ENCODE peak calls at places on chromosomes 1 and 21, in nine cellular contexts. N is PC-3, O is lung, P is esophagus muscularis mucosa, R is upper lobe of right lung, G is spleen, H is A673, I is heart right ventricle, Z is tibial nerve. Y is an unnamed sample. For H3K4me1, the result is how much of the 10 kb centered on the place peaks cover.

GRCh38 chr1:197391303-197392226 is 123.5 kb downstream of the CRB1 start:
- DNase-seq in R (no peak), O (no peak), I (no peak), Z (no peak), P (no peak), G (no peak), N (no peak), H (no peak), Y (no peak)

GRCh38 chr1:26788836-26789611 is 1.3 kb downstream of the PIGV start:
- DNase-seq in G (peak), Z (peak), H (peak), O (peak), N (peak), I (peak), P (peak), R (peak), Y (peak)

GRCh38 chr1:209601809-209602657 is 18.5 kb downstream of the CAMK1G start:
- DNase-seq in R (no peak), Z (peak), P (no peak), O (no peak), I (peak), G (no peak), N (peak), H (peak), Y (peak)

GRCh38 chr1:179437171-179437570 is 71.4 kb downstream of the AXDND1 start:
- DNase-seq in R (no peak), P (no peak), Z (no peak), O (no peak), G (no peak), I (no peak), H (no peak), N (no peak), Y (no peak)

GRCh38 chr1:234962340-234962989 is 166.2 kb downstream of the TOMM20 start:
- DNase-seq in N (peak), G (no peak), H (no peak), Z (peak), P (no peak), R (no peak), I (peak), O (no peak), Y (peak)

GRCh38 chr1:169779150-169779549 is 15.6 kb downstream of the METTL18 start:
- DNase-seq in Z (no peak), H (peak), N (peak), I (no peak), O (no peak), R (no peak), G (no peak), P (no peak), Y (no peak)

GRCh38 chr1:121418369-121419049 is 233.7 kb downstream of the SRGAP2C start:
- DNase-seq in O (no peak), P (no peak), N (no peak), I (no peak), Z (no peak), G (no peak), H (no peak), R (no peak), Y (no peak)

GRCh38 chr1:245874942-245875580 is 632.0 kb downstream of the SMYD3 start:
- DNase-seq in P (no peak), O (peak), Z (peak), H (peak), R (peak), G (no peak), N (no peak), I (peak), Y (peak)

GRCh38 chr1:165068716-165069115 is 287.8 kb downstream of the LMX1A start:
- DNase-seq in Z (no peak), R (no peak), P (no peak), O (no peak), H (no peak), G (no peak), N (no peak), I (no peak), Y (no peak)

GRCh38 chr1:40316595-40317393 is at the start of gene COL9A2:
- DNase-seq in H (peak), P (no peak), G (peak), Z (no peak), R (no peak), N (peak), I (no peak), O (no peak), Y (peak)

GRCh38 chr1:15028117-15028516 is 125.4 kb upstream of the TMEM51 start:
- DNase-seq in O (peak), P (no peak), H (no peak), G (no peak), N (peak), R (no peak), I (peak), Z (no peak), Y (no peak)

GRCh38 chr1:89125571-89126233 is at the start of gene GBP2:
- DNase-seq in O (no peak), R (no peak), N (peak), P (no peak), G (peak), H (peak), I (no peak), Z (peak), Y (no peak)

GRCh38 chr21:28357743-28358142 is 634.9 kb downstream of the LTN1 start:
- DNase-seq in R (no peak), Z (no peak), H (no peak), N (no peak), G (no peak), O (no peak), P (no peak), I (no peak), Y (no peak)

DNA sequence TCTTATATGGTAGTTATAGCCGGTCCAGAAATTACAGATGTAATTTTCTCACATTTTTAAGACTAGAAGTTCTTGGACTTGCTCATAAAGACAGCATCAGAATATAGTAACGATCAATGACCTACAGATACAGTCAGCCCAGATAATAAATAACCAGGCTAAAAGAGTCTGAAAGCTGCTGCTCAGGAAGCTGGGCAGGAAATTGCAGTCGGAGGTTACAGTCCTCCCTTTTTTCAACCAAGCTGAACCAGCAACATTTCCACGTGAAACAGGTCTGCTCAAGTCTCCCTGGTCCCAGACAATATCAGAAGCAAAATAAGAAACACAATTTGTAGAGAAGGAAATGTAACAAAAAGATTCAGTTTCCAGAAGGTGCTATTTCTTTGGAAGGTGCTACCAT is 457.4 kb downstream of the SIPA1L2 start:
- DNase-seq in G (no peak), N (no peak), H (no peak), R (no peak), P (no peak), I (no peak), O (no peak), Z (no peak), Y (no peak)
- H3K4me3 ChIP-seq in G (no peak), N (no peak), H (no peak), R (no peak), P (no peak), I (no peak), O (no peak), Z (no peak), Y (no peak)

DNA sequence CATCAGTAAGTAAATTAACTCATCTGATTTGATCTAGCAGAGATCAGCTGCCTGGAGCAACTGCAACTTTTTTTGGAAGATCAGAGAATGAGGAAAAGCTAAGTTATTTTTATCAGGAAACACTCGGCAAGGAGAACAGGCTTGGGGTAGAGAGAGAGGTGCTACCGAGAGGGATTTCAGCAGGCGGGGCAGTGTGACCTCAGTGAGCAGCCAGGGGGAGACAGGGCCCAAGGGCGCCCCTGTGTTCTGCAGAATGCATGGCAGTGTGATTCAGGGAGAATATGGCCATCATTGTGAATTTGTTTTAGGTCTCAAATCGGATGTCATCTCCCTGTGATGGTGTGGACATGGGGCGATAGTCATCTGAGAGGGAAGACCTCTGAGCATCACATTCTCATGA is 484.1 kb upstream of the VAMP3 start:
- DNase-seq in H (no peak), G (no peak), O (no peak), R (no peak), Z (no peak), I (no peak), N (no peak), P (peak), Y (no peak)
- TF ChIP-seq CTCF in H (no peak), G (no peak), O (no peak), R (no peak), Z (no peak), I (no peak), N (no peak), P (no peak), Y (no peak)

GRCh38 chr1:156052862-156053769 is 482 bp downstream of the UBQLN4 start:
- DNase-seq in G (peak), R (peak), I (peak), Z (peak), H (peak), N (peak), P (no peak), O (peak), Y (peak)
- H3K4me1 ChIP-seq in G (under half), R (under half), I (under half), Z (under half), H (under half), N (under half), P (under half), O (under half), Y (under half)

DNA sequence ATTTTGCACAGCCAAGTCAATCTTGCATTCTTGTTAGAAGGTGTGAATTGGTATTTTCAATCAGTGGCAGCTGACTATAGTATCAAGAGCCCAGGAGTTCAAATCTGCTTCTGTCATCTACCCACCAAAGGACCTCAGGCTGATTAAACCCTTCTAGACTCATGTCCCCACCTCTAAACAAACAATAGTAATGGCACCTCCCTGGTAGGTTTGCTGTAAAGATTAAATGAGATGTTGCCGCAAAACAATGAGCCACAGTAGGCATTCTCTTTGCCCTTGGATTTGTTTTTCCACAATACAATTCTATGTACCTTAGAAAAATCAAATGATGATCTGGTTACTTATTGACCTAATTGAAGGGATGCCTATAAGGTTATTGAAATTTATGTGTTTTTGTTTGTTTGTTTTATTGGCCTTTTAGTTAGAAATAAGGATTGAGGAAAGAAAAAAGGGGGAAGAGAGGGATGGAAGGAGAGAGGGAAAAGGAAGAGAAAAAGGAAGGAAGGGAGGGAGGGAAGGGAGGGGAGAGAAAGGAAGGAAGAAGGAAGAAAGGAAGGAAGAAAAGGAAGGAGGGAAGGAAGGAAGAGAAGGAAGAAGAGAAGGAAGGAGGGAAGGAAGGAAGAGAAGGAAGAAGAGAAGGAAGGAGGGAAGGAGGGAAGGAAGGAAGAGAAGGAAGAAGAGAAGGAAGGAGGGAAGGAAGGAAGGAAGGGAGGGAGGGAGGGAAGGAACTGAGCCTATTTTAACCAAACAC is 110.7 kb downstream of the ETS2 start:
- DNase-seq in I (no peak), R (no peak), O (no peak), Z (no peak), P (no peak), H (no peak), N (no peak), G (no peak), Y (no peak)
- H3K4me3 ChIP-seq in I (no peak), R (no peak), O (no peak), Z (no peak), P (no peak), H (no peak), N (no peak), G (no peak), Y (no peak)

DNA sequence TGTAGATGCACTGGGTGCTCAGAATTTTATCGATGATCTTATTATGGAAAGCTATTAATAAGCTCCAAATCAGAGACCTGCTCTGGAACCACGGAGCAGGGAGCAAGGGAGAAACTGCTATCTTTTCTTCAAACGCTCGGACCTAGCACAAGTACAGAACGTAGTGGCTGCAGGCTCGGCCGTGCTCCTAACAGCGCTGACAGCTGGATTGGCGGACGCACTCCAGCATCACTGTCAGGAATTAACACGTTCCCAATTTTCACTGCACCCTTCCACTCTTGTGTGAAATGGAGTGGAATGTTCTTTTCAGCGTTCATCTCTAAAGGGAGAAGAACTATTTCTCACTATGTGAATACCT is 107.0 kb downstream of the ZNF281 start:
- DNase-seq in N (peak), G (no peak), H (no peak), O (no peak), I (no peak), R (no peak), P (no peak), Z (no peak), Y (no peak)
- TF ChIP-seq CTCF in N (no peak), G (no peak), H (no peak), O (no peak), I (no peak), R (no peak), P (no peak), Z (no peak), Y (no peak)

GRCh38 chr21:34800797-34801518 is 132.2 kb downstream of the CLIC6 start:
- DNase-seq in N (no peak), Z (no peak), H (no peak), I (no peak), G (no peak), P (no peak), R (no peak), O (no peak), Y (no peak)
- H3K4me1 ChIP-seq in N (under half), Z (under half), H (under half), I (under half), G (under half), P (under half), R (under half), O (under half), Y (under half)

DNA sequence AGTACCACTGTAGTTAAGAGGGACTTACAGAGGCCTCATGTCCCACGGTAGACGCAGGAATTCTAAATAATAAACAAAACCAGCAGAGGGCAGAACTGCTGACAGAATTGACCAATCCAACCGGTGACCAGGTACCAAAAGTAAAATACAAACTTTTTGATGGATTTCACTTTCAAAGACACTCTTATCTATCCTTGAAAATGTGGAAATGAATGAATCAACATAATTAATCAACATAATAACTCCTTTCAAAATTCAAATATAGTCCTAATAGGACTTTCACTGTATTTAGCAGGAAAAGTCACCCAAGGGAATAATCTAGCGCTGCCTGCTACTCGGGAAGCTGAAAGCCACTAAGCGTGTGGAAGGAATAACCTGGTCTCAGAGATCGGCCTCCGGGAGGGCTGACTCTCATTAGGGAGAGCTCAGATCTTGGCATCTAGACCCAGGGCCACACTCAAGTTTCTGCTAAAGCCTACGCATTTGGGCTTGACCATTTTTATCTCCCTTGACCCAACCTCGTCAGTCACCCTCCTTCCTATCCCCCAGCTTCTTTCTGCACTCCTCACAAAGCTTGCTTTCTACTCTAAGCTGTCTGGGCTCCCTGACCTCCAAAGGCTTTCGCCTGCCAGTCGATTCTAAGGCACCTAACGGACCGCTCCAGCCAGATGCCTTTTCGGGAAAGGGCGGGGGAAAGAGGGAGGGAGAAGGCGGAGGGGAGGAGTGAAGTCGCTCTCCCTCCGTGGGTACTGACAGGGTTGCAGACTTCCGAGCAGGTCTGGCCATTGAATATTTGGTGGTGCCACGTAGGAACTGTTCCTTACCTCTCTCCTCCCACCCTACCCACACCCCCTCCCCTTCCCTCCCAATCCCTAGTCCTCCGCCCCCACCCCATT is 1.6 kb downstream of the COL11A1 start:
- DNase-seq in H (peak), R (peak), Z (peak), G (no peak), P (no peak), N (peak), I (no peak), O (peak), Y (peak)
- H3K4me3 ChIP-seq in H (peak), R (peak), Z (peak), G (no peak), P (peak), N (peak), I (peak), O (no peak), Y (peak)

DNA sequence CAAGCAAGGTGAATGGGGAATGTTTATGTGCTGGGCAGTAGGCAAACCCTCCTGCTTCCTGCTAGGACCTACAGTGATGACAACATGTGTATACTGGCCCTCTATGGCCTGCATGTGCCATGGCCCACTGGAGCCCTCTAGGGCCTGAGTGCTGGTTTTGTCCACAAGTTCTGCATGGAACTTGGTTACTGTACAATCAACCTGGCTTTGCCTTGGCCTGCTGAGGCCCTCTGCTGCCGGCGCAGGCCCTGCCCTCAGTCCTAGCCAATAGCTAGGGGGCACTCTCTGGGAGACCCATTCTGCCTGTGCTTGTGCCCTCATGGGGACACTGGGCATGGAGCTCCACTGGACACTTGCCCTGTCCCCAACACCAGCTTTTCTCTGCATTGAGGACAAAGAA is 138.6 kb upstream of the NGF start:
- DNase-seq in R (no peak), G (no peak), I (no peak), H (no peak), O (no peak), Z (no peak), N (no peak), P (no peak), Y (no peak)
- TF ChIP-seq CTCF in R (no peak), G (no peak), I (no peak), H (no peak), O (no peak), Z (no peak), N (peak), P (no peak), Y (no peak)